ENCODE peak calls at places on chromosomes 1 and 21, in seven cellular contexts. L is H1, G is K562, J is HCT116, F is SK-N-SH, Y is HepG2, B is GM12878. Q is an unnamed sample.

GRCh38 chr1:31216016-31216415 is 23.7 kb downstream of the NKAIN1 start:
- DNase-seq in L (no peak), G (no peak), J (no peak), F (peak), Y (no peak), B (no peak), Q (no peak)

GRCh38 chr1:151371744-151372410 is 628 bp downstream of the SELENBP1 start:
- DNase-seq in L (no peak), G (peak), J (no peak), F (peak), Y (no peak), B (no peak), Q (no peak)

GRCh38 chr21:35288238-35288637 is 239.1 kb upstream of the RUNX1 start:
- DNase-seq in L (no peak), G (no peak), J (no peak), F (no peak), Y (no peak), B (no peak), Q (no peak)

GRCh38 chr1:175968486-175969182 is 225.2 kb upstream of the TNR start:
- DNase-seq in L (no peak), G (no peak), J (no peak), F (no peak), Y (no peak), B (no peak), Q (no peak)

GRCh38 chr1:111127923-111128643 is 11.8 kb downstream of the DRAM2 start:
- DNase-seq in L (no peak), G (no peak), J (no peak), F (no peak), Y (no peak), B (peak), Q (no peak)

GRCh38 chr1:76465030-76465429 is 390.5 kb downstream of the ST6GALNAC3 start:
- DNase-seq in L (no peak), G (no peak), J (no peak), F (no peak), Y (no peak), B (no peak), Q (no peak)

GRCh38 chr1:90925928-90926869 is 95.6 kb downstream of the ZNF644 start:
- DNase-seq in L (peak), G (no peak), J (no peak), F (no peak), Y (peak), B (no peak), Q (no peak)

GRCh38 chr1:234755449-234755863 is 145.5 kb upstream of the IRF2BP2 start:
- DNase-seq in L (no peak), G (peak), J (no peak), F (no peak), Y (no peak), B (no peak), Q (no peak)

GRCh38 chr1:19377812-19378718 is 65.9 kb downstream of the SLC66A1 start:
- DNase-seq in L (no peak), G (no peak), J (no peak), F (no peak), Y (no peak), B (no peak), Q (no peak)

GRCh38 chr1:156752843-156753486 is 1.5 kb upstream of the HDGF start:
- DNase-seq in L (no peak), G (no peak), J (no peak), F (no peak), Y (peak), B (no peak), Q (peak)

GRCh38 chr21:28857720-28858119 is 135.0 kb downstream of the LTN1 start:
- DNase-seq in L (no peak), G (no peak), J (no peak), F (no peak), Y (peak), B (no peak), Q (no peak)

GRCh38 chr21:44078411-44078981 is 28.7 kb upstream of the PWP2 start:
- DNase-seq in L (no peak), G (no peak), J (no peak), F (no peak), Y (no peak), B (no peak), Q (no peak)

GRCh38 chr1:184973308-184974085 is 811 bp downstream of the NIBAN1 start:
- DNase-seq in L (no peak), G (peak), J (no peak), F (no peak), Y (no peak), B (peak), Q (peak)

GRCh38 chr1:31814631-31815306 is 1.1 kb downstream of the SPOCD1 start:
- DNase-seq in L (no peak), G (no peak), J (no peak), F (no peak), Y (no peak), B (no peak), Q (no peak)

GRCh38 chr1:26710811-26711210 is 15.0 kb downstream of the ARID1A start:
- DNase-seq in L (no peak), G (no peak), J (no peak), F (no peak), Y (no peak), B (no peak), Q (no peak)

GRCh38 chr21:18529253-18529652 is 125.7 kb upstream of the TMPRSS15 start:
- DNase-seq in L (no peak), G (no peak), J (no peak), F (no peak), Y (no peak), B (no peak), Q (no peak)

GRCh38 chr1:17233675-17234074 is 15.2 kb upstream of the PADI3 start:
- DNase-seq in L (no peak), G (no peak), J (peak), F (peak), Y (no peak), B (no peak), Q (peak)

GRCh38 chr1:200258447-200259375 is 151.1 kb downstream of the ZNF281 start:
- DNase-seq in L (no peak), G (peak), J (peak), F (peak), Y (peak), B (no peak), Q (peak)

GRCh38 chr21:37219766-37220432 is 47.2 kb downstream of the VPS26C start:
- DNase-seq in L (no peak), G (no peak), J (no peak), F (no peak), Y (no peak), B (no peak), Q (peak)

GRCh38 chr1:167673285-167673684 is 43.3 kb downstream of the RCSD1 start:
- DNase-seq in L (no peak), G (no peak), J (no peak), F (no peak), Y (no peak), B (no peak), Q (no peak)

GRCh38 chr1:156433602-156434001 is 64.6 kb downstream of the RHBG start:
- DNase-seq in L (no peak), G (no peak), J (no peak), F (no peak), Y (no peak), B (no peak), Q (no peak)

GRCh38 chr1:63317007-63317813 is 5.2 kb upstream of the FOXD3 start:
- DNase-seq in L (no peak), G (peak), J (peak), F (peak), Y (peak), B (no peak), Q (peak)

GRCh38 chr1:150627821-150628410 is 1.5 kb downstream of the ENSA start:
- DNase-seq in L (no peak), G (no peak), J (no peak), F (no peak), Y (no peak), B (no peak), Q (no peak)

GRCh38 chr1:6599141-6599975 is 3.3 kb downstream of the KLHL21 start:
- DNase-seq in L (no peak), G (no peak), J (no peak), F (no peak), Y (no peak), B (no peak), Q (no peak)

GRCh38 chr1:39699419-39699818 is 8.2 kb upstream of the HPCAL4 start:
- DNase-seq in L (no peak), G (peak), J (no peak), F (no peak), Y (no peak), B (no peak), Q (no peak)

GRCh38 chr1:27360159-27361043 is 6.4 kb downstream of the MAP3K6 start:
- DNase-seq in L (no peak), G (peak), J (no peak), F (no peak), Y (no peak), B (no peak), Q (no peak)

GRCh38 chr1:230080834-230081233 is 13.8 kb downstream of the GALNT2 start:
- DNase-seq in L (no peak), G (no peak), J (no peak), F (no peak), Y (no peak), B (no peak), Q (no peak)

GRCh38 chr1:1599030-1599916 is 662 bp downstream of the FNDC10 start:
- DNase-seq in L (no peak), G (peak), J (no peak), F (peak), Y (no peak), B (no peak), Q (no peak)

GRCh38 chr1:111463029-111463683 is 10.6 kb upstream of the C1orf162 start:
- DNase-seq in L (no peak), G (peak), J (no peak), F (no peak), Y (no peak), B (no peak), Q (no peak)

GRCh38 chr1:236565530-236565929 is 38.8 kb downstream of the HEATR1 start:
- DNase-seq in L (no peak), G (no peak), J (no peak), F (no peak), Y (no peak), B (no peak), Q (no peak)

GRCh38 chr1:9960705-9961562 is 17.7 kb downstream of the NMNAT1 start:
- DNase-seq in L (no peak), G (no peak), J (no peak), F (no peak), Y (no peak), B (peak), Q (peak)

DNA sequence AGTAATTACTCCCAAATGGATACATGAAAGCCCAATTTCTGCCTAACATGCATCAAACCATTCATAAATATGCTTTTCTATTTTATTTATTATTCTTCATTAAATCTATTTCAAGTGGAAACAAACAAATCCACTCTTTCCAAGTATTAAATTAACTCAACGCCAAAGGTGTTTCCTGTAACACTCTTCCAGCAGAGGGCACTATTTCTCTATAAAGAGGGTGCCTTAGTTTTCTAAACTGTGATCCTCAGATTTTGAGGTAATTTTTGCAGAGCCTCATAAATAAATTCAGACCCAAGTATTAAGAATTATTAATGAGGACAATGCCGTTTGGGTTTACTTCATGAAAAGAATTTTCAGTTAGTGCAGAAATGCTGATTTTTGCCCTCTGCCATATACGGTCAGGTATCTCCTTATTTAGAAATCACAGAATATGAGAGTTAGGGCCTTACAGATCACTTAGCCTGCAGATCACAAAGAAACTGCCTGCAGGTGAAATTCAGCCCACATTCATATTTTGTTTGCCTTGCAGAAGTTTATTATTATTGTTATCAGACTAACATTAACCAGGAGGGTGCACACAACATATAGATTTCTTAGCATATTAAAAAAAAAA is 40.1 kb upstream of the MYSM1 start:
- DNase-seq in L (no peak), G (peak), J (peak), F (peak), Y (peak), B (no peak), Q (peak)
- TF ChIP-seq JUND in L (no peak), G (no peak), J (no peak), F (no peak), Y (no peak), B (no peak), Q (no peak)

GRCh38 chr21:32185103-32185502 is 93.7 kb downstream of the MIS18A start:
- DNase-seq in L (no peak), G (no peak), J (no peak), F (no peak), Y (no peak), B (no peak), Q (no peak)

GRCh38 chr21:32184485-32184884 is 94.4 kb downstream of the MIS18A start:
- DNase-seq in L (no peak), G (no peak), J (no peak), F (no peak), Y (no peak), B (no peak), Q (no peak)

GRCh38 chr21:32182449-32182848 is 96.4 kb downstream of the MIS18A start:
- DNase-seq in L (no peak), G (no peak), J (no peak), F (no peak), Y (no peak), B (no peak), Q (no peak)

GRCh38 chr21:32185726-32186125 is 93.1 kb downstream of the MIS18A start:
- DNase-seq in L (no peak), G (no peak), J (no peak), F (no peak), Y (no peak), B (no peak), Q (no peak)

GRCh38 chr21:32184059-32184458 is 94.8 kb downstream of the MIS18A start:
- DNase-seq in L (no peak), G (no peak), J (no peak), F (peak), Y (no peak), B (no peak), Q (no peak)
- TF ChIP-seq JUND in L (no peak), G (no peak), J (no peak), F (no peak), Y (no peak), B (no peak), Q (no peak)

GRCh38 chr1:242813490-242814091 is 289.1 kb upstream of the PLD5 start:
- DNase-seq in L (no peak), G (no peak), J (no peak), F (no peak), Y (no peak), B (peak), Q (no peak)

GRCh38 chr1:242811092-242811840 is 286.8 kb upstream of the PLD5 start:
- DNase-seq in L (no peak), G (no peak), J (no peak), F (no peak), Y (no peak), B (no peak), Q (no peak)
- TF ChIP-seq JUND in L (no peak), G (no peak), J (no peak), F (no peak), Y (no peak), B (no peak), Q (no peak)

DNA sequence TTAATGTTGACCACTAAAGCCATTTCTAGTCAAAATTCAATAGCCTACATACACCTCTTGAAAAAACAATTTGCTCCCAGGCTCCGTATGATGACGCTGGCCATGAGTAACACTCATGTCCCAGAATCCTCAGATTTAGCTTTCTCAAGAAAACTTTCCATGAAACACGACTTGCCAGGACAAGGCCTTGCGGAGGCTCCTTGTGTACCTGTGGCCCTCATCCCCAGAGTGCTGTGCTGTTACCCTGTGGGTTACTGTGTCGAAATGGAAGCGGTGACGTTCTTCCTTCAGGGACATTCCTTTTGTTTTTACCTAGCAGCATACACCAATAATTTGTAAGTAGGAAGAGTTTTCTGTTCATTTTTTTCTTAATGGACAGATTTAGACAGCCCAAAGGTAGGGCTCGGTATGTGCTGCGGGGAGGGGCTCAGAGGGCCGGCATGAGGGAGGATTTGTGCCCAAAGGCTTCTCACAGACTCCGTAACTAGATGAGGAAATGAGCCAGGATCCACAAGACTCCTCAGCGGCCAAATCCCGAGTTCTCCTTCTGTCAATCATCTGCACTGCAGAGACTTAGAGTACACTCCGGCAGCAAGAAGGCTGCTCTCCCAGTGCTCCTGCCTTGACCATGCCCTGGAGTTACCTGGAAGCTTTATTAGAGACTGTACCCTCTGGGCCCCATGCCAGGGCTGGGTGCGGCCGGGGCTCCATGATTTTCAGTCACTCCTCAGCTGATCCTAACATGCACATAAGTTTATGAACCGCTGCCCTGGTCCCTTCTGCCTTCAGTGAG is 17.8 kb downstream of the GNG12 start:
- DNase-seq in L (no peak), G (no peak), J (no peak), F (no peak), Y (no peak), B (no peak), Q (no peak)
- TF ChIP-seq JUND in L (no peak), G (no peak), J (no peak), F (no peak), Y (no peak), B (no peak), Q (no peak)

GRCh38 chr1:15029036-15029435 is 124.5 kb upstream of the TMEM51 start:
- DNase-seq in L (no peak), G (no peak), J (no peak), F (no peak), Y (no peak), B (no peak), Q (no peak)

GRCh38 chr1:15034656-15035055 is 118.9 kb upstream of the TMEM51 start:
- DNase-seq in L (no peak), G (no peak), J (no peak), F (no peak), Y (no peak), B (no peak), Q (no peak)

GRCh38 chr1:15033264-15033663 is 120.3 kb upstream of the TMEM51 start:
- DNase-seq in L (no peak), G (no peak), J (no peak), F (no peak), Y (no peak), B (no peak), Q (no peak)

GRCh38 chr1:15029786-15030185 is 123.8 kb upstream of the TMEM51 start:
- DNase-seq in L (no peak), G (no peak), J (no peak), F (no peak), Y (no peak), B (no peak), Q (no peak)

DNA sequence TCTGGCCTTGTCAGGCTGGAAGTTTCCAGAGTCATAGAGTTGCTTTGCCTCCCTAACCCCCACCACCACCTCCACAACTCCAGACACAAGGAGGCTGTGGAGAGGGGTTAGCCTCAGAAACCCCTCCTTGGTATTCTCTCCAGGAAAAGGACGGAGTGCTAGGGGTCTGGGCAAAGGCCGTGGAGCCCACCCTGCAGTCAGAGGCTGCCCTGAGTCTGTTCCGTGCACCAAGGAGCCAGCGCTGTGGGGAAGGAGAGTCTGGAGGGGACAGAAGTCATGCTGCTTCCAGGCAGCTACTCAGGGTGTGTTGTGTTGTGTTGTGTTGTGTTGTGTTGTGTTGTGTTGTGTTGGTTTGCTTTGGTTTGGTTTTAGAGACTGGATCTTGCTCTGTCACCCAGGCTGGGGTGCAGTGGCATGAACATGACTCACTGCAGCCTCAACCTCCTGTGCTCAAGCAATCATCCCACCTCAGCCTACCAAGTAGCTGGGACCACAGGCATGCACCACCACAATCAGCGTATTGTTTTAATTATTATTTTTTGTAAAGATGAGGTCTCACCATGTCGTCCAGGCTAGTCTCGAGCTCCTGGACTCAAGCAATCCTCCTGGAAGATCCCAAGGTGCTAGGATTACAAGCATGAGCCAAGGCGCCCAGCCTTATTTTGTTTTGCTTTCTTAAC is 122.2 kb upstream of the TMEM51 start:
- DNase-seq in L (no peak), G (no peak), J (no peak), F (no peak), Y (no peak), B (no peak), Q (no peak)
- TF ChIP-seq JUND in L (no peak), G (no peak), J (no peak), F (no peak), Y (no peak), B (no peak), Q (no peak)

GRCh38 chr1:34829250-34829649 is 30.3 kb downstream of the SMIM12 start:
- DNase-seq in L (no peak), G (no peak), J (no peak), F (no peak), Y (no peak), B (no peak), Q (no peak)
- TF ChIP-seq JUND in L (no peak), G (no peak), J (no peak), F (no peak), Y (no peak), B (no peak), Q (no peak)